ENCODE peak calls at places on chromosomes 11 and 22, in six cellular contexts. T is AG09309, I is astrocyte of the cerebellum, P is colonic mucosa, N is thyroid gland, S is fibroblast of villous mesenchyme. E is an unnamed sample.

GRCh38 chr22:44351685-44352377 is 39.1 kb upstream of the SHISAL1 start:
- DNase-seq in T (peak), P (no peak), N (no peak), I (peak), S (peak), E (peak)

GRCh38 chr11:117232911-117233409 is 489 bp downstream of the RNF214 start:
- DNase-seq in T (no peak), N (peak), S (no peak), I (no peak), P (no peak), E (no peak)

GRCh38 chr11:109865558-109866186 is 227.5 kb upstream of the ZC3H12C start:
- DNase-seq in S (no peak), T (no peak), P (peak), I (no peak), N (no peak), E (no peak)

GRCh38 chr11:58060939-58061672 is 30.4 kb downstream of the OR6Q1 start:
- DNase-seq in T (no peak), S (peak), N (no peak), P (no peak), I (no peak), E (no peak)

GRCh38 chr22:30865656-30866055 is 102.9 kb downstream of the MORC2 start:
- DNase-seq in N (no peak), I (no peak), T (no peak), P (no peak), S (no peak), E (no peak)

GRCh38 chr11:101870510-101870909 is 44.3 kb upstream of the CEP126 start:
- DNase-seq in I (no peak), P (no peak), N (no peak), S (peak), T (no peak), E (no peak)

GRCh38 chr11:86737223-86737622 is 63.1 kb upstream of the PRSS23 start:
- DNase-seq in P (no peak), N (no peak), T (no peak), I (no peak), S (no peak), E (no peak)

GRCh38 chr11:67522844-67523555 is at the start of gene CABP2:
- DNase-seq in I (no peak), S (no peak), T (no peak), N (no peak), P (no peak), E (no peak)

GRCh38 chr11:121422675-121423074 is 29.4 kb upstream of the SORL1 start:
- DNase-seq in N (no peak), T (no peak), I (no peak), P (no peak), S (no peak), E (no peak)

GRCh38 chr22:46596819-46597218 is 23.4 kb upstream of the GRAMD4 start:
- DNase-seq in T (no peak), P (peak), S (no peak), N (peak), I (no peak), E (no peak)

GRCh38 chr11:20045098-20045688 is 115.1 kb downstream of the DBX1 start:
- DNase-seq in P (no peak), T (no peak), S (no peak), N (no peak), I (no peak), E (no peak)

GRCh38 chr11:20048707-20049106 is 111.6 kb downstream of the DBX1 start:
- DNase-seq in P (no peak), N (no peak), S (no peak), I (no peak), T (no peak), E (no peak)

GRCh38 chr11:20048246-20048645 is 112.0 kb downstream of the DBX1 start:
- DNase-seq in N (no peak), I (no peak), P (no peak), S (no peak), T (no peak), E (no peak)

GRCh38 chr11:20047755-20048154 is 112.5 kb downstream of the DBX1 start:
- DNase-seq in S (no peak), I (no peak), T (no peak), N (no peak), P (no peak), E (no peak)

GRCh38 chr11:20047006-20047405 is 113.3 kb downstream of the DBX1 start:
- DNase-seq in S (no peak), N (no peak), P (no peak), I (no peak), T (no peak), E (no peak)
- H3K4me3 ChIP-seq in S (no peak), N (no peak), P (no peak), I (no peak), T (no peak), E (no peak)

GRCh38 chr11:106723071-106723470 is 295.2 kb downstream of the GUCY1A2 start:
- DNase-seq in P (no peak), S (no peak), N (no peak), I (no peak), T (no peak), E (no peak)
- TF ChIP-seq CTCF in P (no peak), S (no peak), N (no peak), I (no peak), T (no peak), E (no peak)

DNA sequence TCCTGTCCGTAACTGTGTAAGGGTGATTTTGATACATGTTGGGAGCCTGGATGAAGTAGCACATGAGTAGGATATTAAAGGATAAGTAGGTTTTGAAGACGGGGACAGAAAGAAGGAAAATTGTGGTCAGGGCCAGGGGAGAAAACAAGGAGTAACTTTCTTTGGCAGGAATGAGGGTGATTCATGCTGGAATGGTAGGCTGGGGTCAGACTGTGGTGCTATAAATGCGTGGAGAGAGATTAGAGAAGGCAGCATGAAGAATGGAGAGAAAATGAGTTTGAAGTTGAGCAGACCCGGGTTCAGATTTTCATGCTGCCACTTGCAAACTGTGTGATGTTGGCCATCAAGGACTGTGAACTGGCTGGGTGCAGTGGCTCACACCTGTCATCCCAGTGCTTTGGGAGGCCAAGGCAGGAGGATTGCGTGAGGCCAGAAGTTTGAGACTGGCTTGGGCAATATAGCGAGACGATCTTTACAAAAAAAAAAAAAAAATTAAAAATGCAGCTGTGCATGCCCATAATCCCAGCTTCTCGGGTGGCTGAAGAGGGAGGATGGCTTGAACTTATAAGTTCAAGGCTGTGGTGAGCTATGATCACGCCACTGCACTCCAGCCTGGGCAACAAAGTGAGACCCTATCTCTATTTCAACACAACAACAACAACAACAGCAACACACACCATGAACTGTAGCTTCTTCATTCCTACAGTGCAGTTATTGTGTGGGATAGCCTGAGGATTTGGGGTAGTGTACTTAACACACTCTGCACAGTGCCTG is 22.3 kb downstream of the ZBTB16 start:
- DNase-seq in I (peak), T (no peak), S (peak), P (no peak), N (no peak), E (no peak)
- H3K4me3 ChIP-seq in I (no peak), T (no peak), S (no peak), P (no peak), N (no peak), E (no peak)

GRCh38 chr11:113874920-113875413 is 405 bp downstream of the USP28 start:
- DNase-seq in I (no peak), S (peak), N (no peak), T (no peak), P (peak), E (no peak)
- TF ChIP-seq CTCF in I (peak), S (no peak), N (no peak), T (peak), P (no peak), E (no peak)

DNA sequence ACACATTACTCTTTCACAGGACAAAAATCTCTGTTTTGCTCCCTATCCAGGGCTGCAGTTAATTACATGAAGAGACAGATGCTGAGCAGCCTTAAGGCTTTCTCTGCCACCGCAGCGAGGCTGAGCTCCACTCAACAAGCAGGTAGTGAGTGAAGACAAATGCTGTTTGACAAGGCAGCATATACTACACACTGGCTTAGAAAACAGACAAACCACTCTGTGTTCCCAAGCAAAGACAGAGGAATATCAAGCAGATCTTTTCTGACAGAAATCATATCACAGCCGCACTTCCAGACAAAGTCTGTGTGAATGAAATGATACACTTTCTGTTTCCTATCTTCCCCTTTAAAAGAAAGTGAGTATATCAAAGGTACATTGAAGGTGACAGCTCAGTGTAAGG is 368.1 kb downstream of the DCDC1 start:
- DNase-seq in N (no peak), I (no peak), T (no peak), S (no peak), P (no peak), E (no peak)
- H3K4me3 ChIP-seq in N (no peak), I (no peak), T (no peak), S (no peak), P (no peak), E (no peak)

DNA sequence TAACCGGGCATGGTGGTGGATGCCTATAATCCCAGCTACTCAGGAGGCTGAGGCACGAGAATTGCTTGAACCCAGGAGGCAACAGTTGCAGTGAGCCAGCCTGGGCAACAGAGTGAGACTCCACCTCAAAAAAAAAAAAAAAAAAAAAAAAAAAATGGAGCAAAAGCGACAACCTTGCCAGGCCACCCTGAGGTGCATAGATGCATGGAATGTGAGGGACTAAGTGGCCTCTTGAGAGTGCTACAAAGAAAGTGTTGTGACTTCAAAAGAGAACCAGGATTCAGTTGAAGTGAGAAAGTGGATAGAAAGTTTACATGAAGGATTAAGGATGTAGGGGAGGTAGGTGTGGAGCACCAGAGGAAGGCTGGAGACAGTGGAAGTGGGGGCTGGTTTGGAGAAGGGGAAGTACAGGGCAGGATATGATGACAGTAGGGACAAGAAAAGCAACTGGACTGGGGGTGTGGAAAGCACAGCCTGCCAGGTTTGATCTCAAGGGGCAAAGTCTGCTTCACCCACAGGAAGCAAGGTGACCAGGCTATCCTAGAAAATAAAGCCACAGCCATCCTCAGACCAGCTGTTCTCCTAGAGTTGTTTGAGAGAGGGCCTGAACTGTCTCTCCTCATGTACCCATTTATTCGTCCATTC is 36.0 kb upstream of the OLFML1 start:
- DNase-seq in P (no peak), N (peak), T (no peak), S (no peak), I (no peak), E (no peak)
- TF ChIP-seq CTCF in P (no peak), N (peak), T (no peak), S (no peak), I (no peak), E (no peak)

GRCh38 chr11:114062272-114062671 is 2.8 kb downstream of the ZBTB16 start:
- DNase-seq in S (no peak), P (no peak), N (no peak), T (no peak), I (no peak), E (no peak)
- H3K4me3 ChIP-seq in S (peak), P (no peak), N (peak), T (no peak), I (no peak), E (no peak)

DNA sequence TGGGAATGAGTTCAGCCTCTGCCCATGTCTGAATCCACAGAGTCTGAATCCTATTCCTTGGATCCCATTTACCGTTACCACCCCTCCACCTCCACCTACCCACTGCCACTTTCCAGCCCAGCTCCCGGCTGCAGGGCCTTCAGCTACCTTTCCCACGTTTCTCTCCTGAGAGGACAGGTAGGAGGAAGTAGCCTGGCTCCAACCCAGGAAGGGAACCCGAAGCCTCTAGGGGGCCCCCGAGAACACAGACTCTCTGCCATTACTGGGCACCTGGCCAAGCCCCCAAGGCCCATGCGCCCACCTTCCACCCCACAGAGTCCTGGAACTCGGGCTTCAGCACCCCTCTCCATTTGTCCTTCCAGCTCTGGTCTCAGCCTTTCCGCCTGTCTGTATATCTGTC is 101.9 kb upstream of the LMO1 start:
- DNase-seq in P (no peak), N (no peak), I (no peak), S (no peak), T (no peak), E (no peak)
- TF ChIP-seq CTCF in P (no peak), N (no peak), I (no peak), S (no peak), T (no peak), E (no peak)

GRCh38 chr22:27637604-27638003 is 164.0 kb downstream of the MN1 start:
- DNase-seq in I (no peak), T (no peak), P (no peak), N (no peak), S (no peak), E (no peak)

GRCh38 chr22:27636716-27637503 is 164.6 kb downstream of the MN1 start:
- DNase-seq in N (no peak), I (no peak), S (no peak), P (no peak), T (no peak), E (no peak)

GRCh38 chr22:27635435-27635834 is 166.1 kb downstream of the MN1 start:
- DNase-seq in S (no peak), P (no peak), N (no peak), I (no peak), T (no peak), E (no peak)

GRCh38 chr22:27634043-27634442 is 167.5 kb downstream of the MN1 start:
- DNase-seq in T (no peak), I (no peak), P (no peak), S (no peak), N (no peak), E (no peak)

GRCh38 chr22:27635852-27636251 is 165.7 kb downstream of the MN1 start:
- DNase-seq in S (no peak), N (no peak), I (no peak), P (no peak), T (no peak), E (no peak)
- H3K4me3 ChIP-seq in S (no peak), N (no peak), I (no peak), P (no peak), T (no peak), E (no peak)

DNA sequence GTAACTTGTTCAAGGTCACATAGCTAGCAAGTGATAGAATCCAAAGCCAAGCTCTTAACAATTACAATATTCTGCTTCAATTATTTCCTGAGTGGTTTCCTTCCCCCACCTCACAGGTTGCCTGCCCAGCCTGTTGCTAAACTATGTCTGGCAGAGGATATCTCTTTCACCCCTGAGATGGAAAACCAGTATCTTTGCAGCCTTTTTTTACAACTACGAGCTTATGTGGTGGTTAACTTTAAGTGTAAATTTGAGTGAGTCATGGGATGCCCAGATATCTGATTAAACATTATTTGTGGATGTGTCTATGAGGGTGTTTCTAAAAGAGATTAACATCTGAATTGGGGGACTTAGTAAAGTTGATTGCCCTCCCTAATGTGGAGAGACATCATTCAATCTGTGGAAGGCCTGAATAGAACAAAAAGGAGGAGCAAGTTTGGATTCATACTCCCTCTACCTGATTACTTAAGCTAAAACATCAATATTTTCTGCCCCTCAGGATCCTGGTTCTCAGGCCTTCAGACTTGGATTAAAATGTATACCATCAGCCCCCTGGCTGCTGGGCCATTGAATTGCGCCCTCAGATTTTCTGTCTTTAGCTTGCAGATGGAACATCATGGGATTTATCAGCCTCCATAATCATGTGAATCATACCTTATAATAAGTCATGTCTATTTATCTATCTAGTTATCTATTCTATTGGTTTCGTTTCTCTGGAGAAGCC is 911.9 kb downstream of the METTL15 start:
- DNase-seq in N (peak), P (no peak), S (peak), I (peak), T (no peak), E (no peak)
- TF ChIP-seq CTCF in N (peak), P (no peak), S (peak), I (peak), T (peak), E (peak)

E was measured in AG04449.